ENCODE peak calls at places on chromosomes 13 and 19, in four cellular contexts. One of them, this sample, is unnamed.
A peak's percentile ranks its signal among the peaks of the same experiment; 100 is the strongest.

GRCh38 chr19:812049-812816 is 9.5 kb downstream of the PLPPR3 start:
- DNase-seq in stimulated activated CD8-positive, alpha-beta memory T cell treated with anti-CD3 and anti-CD28 coated beads, Interleukin-4, amount 100 ng/mL, for 4 hours: no peak
- DNase-seq in stromal cell of bone marrow: no peak
- DNase-seq in fibroblast of mammary gland: no peak
- DNase-seq in this sample: no peak

GRCh38 chr19:7899751-7900352 is 3.8 kb upstream of the MAP2K7 start:
- DNase-seq in fibroblast of mammary gland: no peak
- DNase-seq in stromal cell of bone marrow: no peak
- DNase-seq in stimulated activated CD8-positive, alpha-beta memory T cell treated with anti-CD3 and anti-CD28 coated beads, Interleukin-4, amount 100 ng/mL, for 4 hours: no peak
- DNase-seq in this sample: no peak

GRCh38 chr19:51093066-51093465 is 10.4 kb upstream of the KLK14 start:
- DNase-seq in fibroblast of mammary gland: no peak
- DNase-seq in stromal cell of bone marrow: no peak
- DNase-seq in stimulated activated CD8-positive, alpha-beta memory T cell treated with anti-CD3 and anti-CD28 coated beads, Interleukin-4, amount 100 ng/mL, for 4 hours: no peak
- DNase-seq in this sample: no peak

GRCh38 chr13:36344173-36344572 is 2.0 kb downstream of the SPART start:
- DNase-seq in stimulated activated CD8-positive, alpha-beta memory T cell treated with anti-CD3 and anti-CD28 coated beads, Interleukin-4, amount 100 ng/mL, for 4 hours: no peak
- DNase-seq in stromal cell of bone marrow: no peak
- DNase-seq in fibroblast of mammary gland: peak; percentile 84
- DNase-seq in this sample: no peak

GRCh38 chr13:112959206-112959605 is 9.8 kb upstream of the MCF2L start:
- DNase-seq in stromal cell of bone marrow: no peak
- DNase-seq in stimulated activated CD8-positive, alpha-beta memory T cell treated with anti-CD3 and anti-CD28 coated beads, Interleukin-4, amount 100 ng/mL, for 4 hours: no peak
- DNase-seq in fibroblast of mammary gland: no peak
- DNase-seq in this sample: peak; percentile 69

GRCh38 chr19:11382898-11383705 is 1.0 kb downstream of the EPOR start:
- DNase-seq in stimulated activated CD8-positive, alpha-beta memory T cell treated with anti-CD3 and anti-CD28 coated beads, Interleukin-4, amount 100 ng/mL, for 4 hours: no peak
- DNase-seq in fibroblast of mammary gland: no peak
- DNase-seq in stromal cell of bone marrow: no peak
- DNase-seq in this sample: peak; percentile 57

GRCh38 chr19:29855771-29856510 is 44.1 kb downstream of the CCNE1 start:
- DNase-seq in stromal cell of bone marrow: no peak
- DNase-seq in stimulated activated CD8-positive, alpha-beta memory T cell treated with anti-CD3 and anti-CD28 coated beads, Interleukin-4, amount 100 ng/mL, for 4 hours: no peak
- DNase-seq in fibroblast of mammary gland: no peak
- DNase-seq in this sample: no peak

GRCh38 chr19:37309834-37310575 is 60.9 kb upstream of the ZNF527 start:
- DNase-seq in fibroblast of mammary gland: no peak
- DNase-seq in stromal cell of bone marrow: no peak
- DNase-seq in stimulated activated CD8-positive, alpha-beta memory T cell treated with anti-CD3 and anti-CD28 coated beads, Interleukin-4, amount 100 ng/mL, for 4 hours: no peak
- DNase-seq in this sample: no peak

GRCh38 chr13:78147905-78148304 is 229.3 kb upstream of the EDNRB start:
- DNase-seq in fibroblast of mammary gland: peak; percentile 67
- DNase-seq in stromal cell of bone marrow: peak; percentile 24
- DNase-seq in stimulated activated CD8-positive, alpha-beta memory T cell treated with anti-CD3 and anti-CD28 coated beads, Interleukin-4, amount 100 ng/mL, for 4 hours: no peak
- DNase-seq in this sample: no peak

GRCh38 chr19:14114854-14115253 is 2.7 kb downstream of the PRKACA start:
- DNase-seq in fibroblast of mammary gland: peak; percentile 25
- DNase-seq in stimulated activated CD8-positive, alpha-beta memory T cell treated with anti-CD3 and anti-CD28 coated beads, Interleukin-4, amount 100 ng/mL, for 4 hours: no peak
- DNase-seq in stromal cell of bone marrow: no peak
- DNase-seq in this sample: peak; percentile 58

GRCh38 chr13:29543230-29544215 is 52.0 kb downstream of the SLC7A1 start:
- DNase-seq in stromal cell of bone marrow: no peak
- DNase-seq in fibroblast of mammary gland: peak; percentile 69
- DNase-seq in stimulated activated CD8-positive, alpha-beta memory T cell treated with anti-CD3 and anti-CD28 coated beads, Interleukin-4, amount 100 ng/mL, for 4 hours: no peak
- DNase-seq in this sample: no peak

GRCh38 chr19:18292810-18293641 is 11.6 kb upstream of the JUND start:
- DNase-seq in stromal cell of bone marrow: peak; percentile 29
- DNase-seq in stimulated activated CD8-positive, alpha-beta memory T cell treated with anti-CD3 and anti-CD28 coated beads, Interleukin-4, amount 100 ng/mL, for 4 hours: no peak
- DNase-seq in fibroblast of mammary gland: peak; percentile 84
- DNase-seq in this sample: peak; percentile 79

GRCh38 chr13:113078895-113079720 is 26.5 kb upstream of the F7 start:
- DNase-seq in stimulated activated CD8-positive, alpha-beta memory T cell treated with anti-CD3 and anti-CD28 coated beads, Interleukin-4, amount 100 ng/mL, for 4 hours: no peak
- DNase-seq in stromal cell of bone marrow: no peak
- DNase-seq in fibroblast of mammary gland: no peak
- DNase-seq in this sample: no peak